ENCODE peak calls at places on chromosomes 6 and 20, in ten cellular contexts. W is heart left ventricle; U is AG09309; S is left ventricle myocardium inferior; M is right lobe of liver; B is HCT116; H is CD8-positive, alpha-beta T cell; J is AG04450; X is brain microvascular endothelial cell; R is nephron progenitor cell. I is an unnamed sample.

GRCh38 chr6:4447646-4448315 is 312.4 kb upstream of the ECI2 start:
- DNase-seq in S (no peak), R (no peak), X (no peak), B (no peak), M (no peak), J (no peak), H (no peak), W (no peak), U (no peak), I (no peak)

GRCh38 chr20:58431134-58431533 is 42.1 kb downstream of the VAPB start:
- DNase-seq in R (no peak), W (no peak), B (no peak), J (no peak), M (no peak), U (no peak), H (no peak), S (no peak), X (no peak), I (no peak)

GRCh38 chr6:165978482-165978881 is 189.2 kb downstream of the TBXT start:
- DNase-seq in M (no peak), H (no peak), B (no peak), S (no peak), W (no peak), U (no peak), J (no peak), R (no peak), X (no peak), I (no peak)

GRCh38 chr20:3461191-3461874 is 9.5 kb upstream of the ATRN start:
- DNase-seq in W (no peak), X (peak), U (no peak), J (no peak), S (no peak), H (no peak), R (peak), M (no peak), B (no peak), I (no peak)

GRCh38 chr6:32689531-32690505 is 23.4 kb upstream of the HLA-DQB1 start:
- DNase-seq in R (no peak), J (no peak), S (no peak), B (no peak), W (no peak), H (no peak), M (no peak), X (peak), U (no peak), I (no peak)

GRCh38 chr20:33175123-33175522 is 7.2 kb downstream of the BPIFA2 start:
- DNase-seq in R (no peak), S (no peak), X (no peak), W (no peak), J (no peak), H (no peak), B (no peak), M (no peak), U (no peak), I (no peak)

GRCh38 chr6:145096846-145097245 is 638.5 kb downstream of the EPM2A start:
- DNase-seq in B (no peak), W (peak), R (no peak), S (no peak), X (no peak), H (no peak), J (no peak), M (no peak), U (no peak), I (no peak)

GRCh38 chr20:21702553-21703467 is 2.7 kb upstream of the PAX1 start:
- DNase-seq in J (no peak), X (peak), H (no peak), S (peak), R (peak), U (peak), W (no peak), B (no peak), M (peak), I (no peak)

GRCh38 chr6:137926207-137926731 is 59.2 kb downstream of the TNFAIP3 start:
- DNase-seq in U (peak), H (no peak), R (no peak), W (no peak), M (no peak), S (no peak), B (peak), J (peak), X (peak), I (peak)

GRCh38 chr6:9522101-9522500 is 892.8 kb downstream of the TFAP2A start:
- DNase-seq in W (no peak), B (no peak), M (no peak), S (no peak), J (no peak), R (no peak), X (no peak), U (no peak), H (no peak), I (no peak)

GRCh38 chr20:35006009-35006408 is 50.3 kb downstream of the MYH7B start:
- DNase-seq in X (no peak), B (no peak), U (no peak), M (no peak), H (no peak), J (no peak), R (no peak), S (no peak), W (no peak), I (no peak)

GRCh38 chr6:13429406-13429753 is 58.0 kb downstream of the GFOD1 start:
- DNase-seq in B (no peak), H (no peak), J (no peak), R (no peak), U (no peak), X (no peak), W (no peak), S (no peak), M (no peak), I (no peak)

GRCh38 chr6:144297498-144298166 is 12.5 kb downstream of the UTRN start:
- DNase-seq in X (no peak), R (no peak), W (no peak), H (no peak), M (no peak), S (no peak), J (no peak), B (no peak), U (no peak), I (no peak)

GRCh38 chr6:121436172-121436965 is 923 bp downstream of the GJA1 start:
- DNase-seq in M (no peak), H (no peak), R (peak), W (peak), X (no peak), J (no peak), U (no peak), S (no peak), B (no peak), I (no peak)

GRCh38 chr20:31675828-31676533 is 38.3 kb downstream of the COX4I2 start:
- DNase-seq in S (no peak), X (peak), B (no peak), H (peak), M (no peak), J (no peak), W (peak), R (no peak), U (no peak), I (no peak)

GRCh38 chr6:160431231-160431630 is 83.1 kb downstream of the SLC22A3 start:
- DNase-seq in B (no peak), J (peak), W (peak), X (peak), R (no peak), H (no peak), S (peak), M (no peak), U (peak), I (peak)

GRCh38 chr6:107434812-107435211 is 24.6 kb downstream of the PDSS2 start:
- DNase-seq in R (no peak), S (no peak), J (no peak), X (no peak), B (no peak), H (no peak), U (no peak), M (no peak), W (no peak), I (no peak)

GRCh38 chr20:45963059-45964011 is 8.7 kb downstream of the ZNF335 start:
- DNase-seq in S (no peak), B (no peak), W (no peak), H (no peak), X (peak), M (no peak), R (no peak), J (no peak), U (no peak), I (no peak)

GRCh38 chr6:153947817-153948447 is 91.1 kb upstream of the OPRM1 start:
- DNase-seq in S (no peak), X (peak), J (no peak), R (peak), M (no peak), B (peak), W (peak), U (no peak), H (no peak), I (no peak)

GRCh38 chr20:56382696-56383095 is 9.3 kb downstream of the AURKA start:
- DNase-seq in J (no peak), U (no peak), R (no peak), W (no peak), H (no peak), X (no peak), B (no peak), M (no peak), S (no peak), I (no peak)

GRCh38 chr6:21265264-21266044 is 328.1 kb upstream of the SOX4 start:
- DNase-seq in R (no peak), M (no peak), J (no peak), W (no peak), H (no peak), X (no peak), U (peak), B (no peak), S (no peak), I (peak)

GRCh38 chr6:132763269-132763668 is 5.6 kb upstream of the VNN2 start:
- DNase-seq in R (no peak), X (no peak), W (peak), S (no peak), U (no peak), J (no peak), H (peak), B (no peak), M (no peak), I (no peak)

GRCh38 chr6:122696079-122696478 is 83.4 kb upstream of the FABP7 start:
- DNase-seq in S (no peak), H (no peak), W (no peak), J (peak), B (peak), R (no peak), M (no peak), U (no peak), X (peak), I (peak)

GRCh38 chr6:28802417-28803336 is 121.1 kb downstream of the TRIM27 start:
- DNase-seq in R (no peak), U (no peak), W (no peak), X (peak), J (no peak), M (no peak), H (no peak), B (peak), S (no peak), I (no peak)

GRCh38 chr6:1009041-1009440 is 302.9 kb upstream of the FOXQ1 start:
- DNase-seq in W (no peak), J (no peak), R (no peak), B (no peak), U (no peak), M (no peak), X (no peak), H (no peak), S (no peak), I (no peak)

GRCh38 chr20:17676378-17676759 is 5.7 kb downstream of the RRBP1 start:
- DNase-seq in H (no peak), W (no peak), B (no peak), U (no peak), M (no peak), X (no peak), S (no peak), J (no peak), R (no peak), I (no peak)

GRCh38 chr6:131924881-131925474 is 26.2 kb downstream of the CCN2 start:
- DNase-seq in H (no peak), R (no peak), S (no peak), B (peak), M (no peak), U (no peak), J (peak), W (no peak), X (peak), I (no peak)

GRCh38 chr6:135254471-135254870 is 73.4 kb downstream of the MYB start:
- DNase-seq in R (no peak), J (no peak), B (no peak), U (no peak), X (no peak), W (no peak), H (no peak), M (no peak), S (no peak), I (no peak)

GRCh38 chr6:36033935-36034334 is 6.3 kb downstream of the MAPK14 start:
- DNase-seq in B (no peak), R (no peak), S (no peak), M (no peak), H (peak), U (no peak), X (no peak), J (no peak), W (no peak), I (no peak)

GRCh38 chr6:99119109-99120031 is 171.6 kb upstream of the FBXL4 start:
- DNase-seq in W (no peak), U (peak), S (no peak), X (peak), M (no peak), J (peak), R (peak), H (peak), B (peak), I (no peak)

GRCh38 chr6:163438940-163439335 is 24.4 kb downstream of the QKI start:
- DNase-seq in W (peak), R (no peak), X (no peak), H (peak), S (peak), M (peak), J (no peak), U (no peak), B (no peak), I (no peak)

GRCh38 chr20:8361008-8361652 is 229.1 kb downstream of the PLCB1 start:
- DNase-seq in J (no peak), U (no peak), W (no peak), B (no peak), M (no peak), S (no peak), H (no peak), R (no peak), X (peak), I (no peak)
- TF ChIP-seq CTCF in J (no peak), U (no peak), W (no peak), B (no peak), M (peak), S (peak), H (no peak), R (no peak), X (peak), I (no peak)

GRCh38 chr20:10699506-10699905 is 25.7 kb upstream of the JAG1 start:
- DNase-seq in X (no peak), R (no peak), M (no peak), H (no peak), S (no peak), W (no peak), U (no peak), J (no peak), B (no peak), I (no peak)

GRCh38 chr20:10699941-10700340 is 26.1 kb upstream of the JAG1 start:
- DNase-seq in B (no peak), R (no peak), M (no peak), W (no peak), S (no peak), U (no peak), H (no peak), J (no peak), X (no peak), I (no peak)

GRCh38 chr20:10701607-10702006 is 27.8 kb upstream of the JAG1 start:
- DNase-seq in B (no peak), S (no peak), R (no peak), U (no peak), J (no peak), W (no peak), H (no peak), M (no peak), X (no peak), I (no peak)

GRCh38 chr20:10696650-10697049 is 22.9 kb upstream of the JAG1 start:
- DNase-seq in H (no peak), R (peak), X (no peak), W (no peak), M (peak), U (no peak), S (no peak), J (no peak), B (no peak), I (no peak)
- TF ChIP-seq CTCF in H (no peak), R (peak), X (peak), W (peak), M (peak), U (peak), S (peak), J (peak), B (peak), I (peak)

DNA sequence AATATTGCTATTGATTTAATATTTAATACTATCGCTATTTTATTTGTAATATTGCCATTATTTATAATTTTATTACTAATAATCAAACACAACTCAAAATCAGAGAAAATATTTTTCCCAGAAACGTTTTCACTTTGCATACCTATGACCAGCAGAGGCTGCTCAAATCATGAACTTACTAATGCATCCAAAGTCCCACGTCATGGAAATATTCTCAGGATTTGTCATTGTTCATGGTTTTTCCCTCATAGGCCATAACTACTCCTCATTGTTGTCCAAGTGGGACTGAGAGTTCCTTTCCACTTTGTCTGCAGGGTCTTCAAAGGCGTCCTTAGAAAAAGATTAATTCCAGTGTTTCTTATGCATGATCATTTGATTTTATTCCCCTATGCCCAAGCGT is 344.8 kb downstream of the THBS2 start:
- DNase-seq in B (no peak), H (no peak), S (no peak), W (no peak), M (no peak), U (peak), J (peak), X (peak), R (no peak), I (no peak)
- TF ChIP-seq CTCF in B (no peak), H (no peak), S (no peak), W (no peak), M (no peak), U (peak), J (peak), X (peak), R (no peak), I (peak)

DNA sequence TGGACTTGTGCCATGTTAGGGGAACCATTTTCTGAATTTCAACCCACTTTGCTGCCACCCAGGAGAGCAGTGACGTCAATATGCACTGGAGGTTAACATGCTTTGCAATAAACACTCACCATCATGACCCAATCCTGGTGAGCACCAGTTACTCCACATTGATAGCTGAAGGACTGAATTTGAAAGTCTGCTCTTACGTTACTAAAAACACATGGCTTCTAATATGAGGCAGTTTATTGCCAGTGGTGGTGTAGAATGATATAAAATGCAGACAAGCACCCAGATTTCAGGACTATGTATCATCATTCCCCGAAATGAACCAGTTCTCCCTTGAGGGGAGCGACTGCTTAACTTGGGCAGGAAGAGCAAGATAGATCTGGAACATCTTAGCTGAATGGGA is 23.8 kb downstream of the RFPL4B start:
- DNase-seq in B (no peak), S (no peak), H (no peak), W (no peak), X (no peak), R (no peak), U (peak), M (no peak), J (no peak), I (no peak)
- TF ChIP-seq CTCF in B (no peak), S (no peak), H (no peak), W (no peak), X (no peak), R (no peak), U (no peak), M (no peak), J (no peak), I (no peak)

DNA sequence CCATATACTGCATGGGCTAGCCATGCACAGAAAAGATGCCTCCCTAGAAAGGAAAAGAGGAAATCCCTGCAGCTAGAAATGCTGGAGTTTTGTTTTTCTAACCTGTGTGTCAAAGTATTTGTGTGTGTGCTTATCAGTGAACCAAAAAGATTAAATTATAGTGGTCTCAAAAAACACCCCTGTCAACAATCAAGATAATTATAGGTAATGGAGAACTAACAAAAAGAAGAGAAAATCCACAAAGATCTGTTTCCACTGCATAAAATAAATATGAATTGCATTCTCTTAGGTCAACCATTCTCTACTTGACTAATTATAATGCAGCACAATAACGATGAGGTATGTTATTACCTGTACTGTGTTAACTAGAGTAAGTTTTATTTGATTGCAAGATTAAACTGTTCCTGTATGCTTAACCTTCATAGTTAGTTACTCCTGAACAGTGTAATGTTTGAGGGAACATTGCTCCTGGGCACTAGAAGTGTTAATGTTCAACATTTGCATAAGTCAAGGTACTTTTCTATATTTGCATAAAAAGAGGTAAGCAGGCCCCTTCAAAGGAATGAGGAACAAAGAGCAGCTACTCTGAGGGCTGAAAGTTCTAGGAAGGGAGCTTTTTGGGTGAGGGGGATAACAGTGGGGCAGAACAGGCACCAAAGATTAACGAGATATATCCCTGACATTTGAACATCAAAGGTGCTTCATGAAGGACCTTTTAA is 212.1 kb downstream of the BTBD9 start:
- DNase-seq in W (no peak), X (no peak), U (no peak), H (no peak), B (no peak), M (no peak), J (no peak), S (no peak), R (no peak), I (no peak)
- TF ChIP-seq CTCF in W (no peak), X (no peak), U (no peak), H (no peak), B (no peak), M (no peak), J (no peak), S (no peak), R (no peak), I (no peak)

GRCh38 chr6:117401799-117402198 is 23.9 kb downstream of the ROS1 start:
- DNase-seq in W (no peak), R (no peak), X (no peak), B (no peak), J (no peak), U (no peak), M (no peak), S (no peak), H (no peak), I (no peak)

GRCh38 chr6:117409863-117410262 is 15.9 kb downstream of the ROS1 start:
- DNase-seq in R (no peak), B (no peak), X (no peak), U (no peak), M (no peak), S (no peak), J (no peak), H (no peak), W (no peak), I (no peak)

GRCh38 chr6:117399924-117400323 is 25.8 kb downstream of the ROS1 start:
- DNase-seq in S (no peak), M (no peak), U (no peak), J (no peak), W (no peak), B (no peak), X (no peak), R (no peak), H (no peak), I (no peak)

GRCh38 chr6:117409420-117409819 is 16.3 kb downstream of the ROS1 start:
- DNase-seq in H (no peak), M (no peak), S (no peak), J (no peak), B (no peak), X (no peak), W (no peak), R (no peak), U (no peak), I (no peak)

GRCh38 chr6:117404548-117404947 is 21.2 kb downstream of the ROS1 start:
- DNase-seq in B (no peak), J (no peak), X (peak), U (no peak), S (no peak), R (no peak), W (no peak), M (no peak), H (no peak), I (no peak)
- TF ChIP-seq CTCF in B (no peak), J (peak), X (peak), U (peak), S (no peak), R (no peak), W (no peak), M (no peak), H (no peak), I (no peak)

I was measured in BJ.